ENCODE peak calls at places on chromosomes 12 and 14, in six cellular contexts. T, X, Q, K, I and S are unnamed samples. For H3K4me1, the result is how much of the 10 kb centered on the place peaks cover.

GRCh38 chr12:113003631-113004030 is 25.3 kb downstream of the OAS2 start:
- DNase-seq in Q (no peak), T (no peak), X (no peak), K (no peak), I (peak), S (no peak)

GRCh38 chr12:91871751-91872150 is 273.9 kb downstream of the BTG1 start:
- DNase-seq in Q (no peak), I (no peak), K (no peak), T (no peak), X (no peak), S (no peak)

GRCh38 chr12:93884794-93885460 is 207.8 kb downstream of the CRADD start:
- DNase-seq in K (no peak), Q (no peak), T (no peak), I (no peak), X (peak), S (peak)

GRCh38 chr12:102956738-102957338 is 636 bp upstream of the ASCL1 start:
- DNase-seq in K (no peak), I (no peak), T (no peak), Q (no peak), X (no peak), S (no peak)

GRCh38 chr12:64157110-64157509 is 65.0 kb downstream of the KICS2 start:
- DNase-seq in I (no peak), X (no peak), Q (no peak), T (no peak), K (no peak), S (no peak)

GRCh38 chr12:31880340-31880739 is 78.9 kb upstream of the RESF1 start:
- DNase-seq in X (no peak), T (no peak), I (no peak), Q (no peak), K (no peak), S (no peak)

GRCh38 chr14:77265561-77266335 is 5.3 kb downstream of the NGB start:
- DNase-seq in X (no peak), Q (no peak), I (no peak), K (no peak), T (no peak), S (no peak)

GRCh38 chr12:127041985-127042625 is 1224.9 kb upstream of the TMEM132C start:
- DNase-seq in T (no peak), Q (no peak), K (no peak), I (no peak), X (no peak), S (no peak)

GRCh38 chr12:69497308-69498026 is 27.3 kb downstream of the FRS2 start:
- DNase-seq in T (no peak), I (no peak), Q (no peak), K (no peak), X (peak), S (no peak)

GRCh38 chr12:131112016-131112415 is 158.3 kb downstream of the ADGRD1 start:
- DNase-seq in I (no peak), T (no peak), K (no peak), Q (no peak), X (no peak), S (no peak)

GRCh38 chr12:117486840-117487659 is 125.6 kb upstream of the NOS1 start:
- DNase-seq in K (no peak), T (peak), I (no peak), Q (peak), X (no peak), S (no peak)

GRCh38 chr12:98698603-98699463 is 53.7 kb downstream of the APAF1 start:
- DNase-seq in I (peak), X (peak), K (peak), T (no peak), Q (peak), S (peak)

GRCh38 chr14:95149441-95149840 is 7.9 kb downstream of the DICER1 start:
- DNase-seq in X (no peak), I (no peak), T (no peak), Q (no peak), K (no peak), S (no peak)
- H3K4me1 ChIP-seq in X (under half), I (under half), T (under half), Q (under half), K (half or more), S (under half)

GRCh38 chr14:85576848-85577541 is 47.1 kb downstream of the FLRT2 start:
- DNase-seq in T (no peak), I (no peak), X (peak), Q (no peak), K (no peak), S (no peak)

GRCh38 chr14:85576161-85576560 is 46.2 kb downstream of the FLRT2 start:
- DNase-seq in I (no peak), Q (no peak), K (no peak), T (no peak), X (peak), S (no peak)

GRCh38 chr14:85578925-85579324 is 49.0 kb downstream of the FLRT2 start:
- DNase-seq in Q (no peak), K (no peak), I (no peak), X (no peak), T (no peak), S (no peak)

GRCh38 chr14:85575617-85575898 is 45.6 kb downstream of the FLRT2 start:
- DNase-seq in K (no peak), Q (no peak), I (no peak), T (no peak), X (no peak), S (no peak)

DNA sequence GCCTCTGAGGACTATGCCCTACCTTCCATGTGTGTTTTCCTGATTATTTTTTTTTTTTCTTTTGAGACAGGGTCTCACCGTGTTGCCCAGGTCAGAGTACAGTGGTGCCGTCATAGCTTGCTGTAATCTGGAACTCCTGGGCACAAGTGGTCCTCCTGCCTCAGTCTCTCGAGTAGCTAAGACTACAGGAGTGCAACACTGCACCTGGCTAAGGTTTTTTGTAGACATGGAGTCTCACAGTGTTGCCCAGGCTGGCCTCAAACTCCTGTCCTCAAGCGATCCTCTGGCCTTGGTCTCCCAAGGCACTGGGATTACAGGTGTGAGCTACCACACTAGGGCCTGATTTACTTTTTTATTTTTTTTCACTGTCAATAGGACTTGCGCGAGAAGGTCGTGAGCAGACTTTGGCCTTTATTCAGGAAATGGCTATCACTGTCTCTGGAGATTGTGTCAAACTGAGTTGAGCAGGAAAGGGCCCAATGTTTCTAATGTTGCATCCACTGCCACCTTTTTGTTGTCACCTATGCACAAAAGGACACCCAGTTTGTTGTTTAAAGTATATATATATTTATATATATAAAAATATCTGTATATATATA is 47.7 kb downstream of the FLRT2 start:
- DNase-seq in K (no peak), Q (no peak), X (no peak), T (no peak), I (no peak), S (no peak)
- H3K4me1 ChIP-seq in K (under half), Q (under half), X (under half), T (under half), I (under half), S (under half)

DNA sequence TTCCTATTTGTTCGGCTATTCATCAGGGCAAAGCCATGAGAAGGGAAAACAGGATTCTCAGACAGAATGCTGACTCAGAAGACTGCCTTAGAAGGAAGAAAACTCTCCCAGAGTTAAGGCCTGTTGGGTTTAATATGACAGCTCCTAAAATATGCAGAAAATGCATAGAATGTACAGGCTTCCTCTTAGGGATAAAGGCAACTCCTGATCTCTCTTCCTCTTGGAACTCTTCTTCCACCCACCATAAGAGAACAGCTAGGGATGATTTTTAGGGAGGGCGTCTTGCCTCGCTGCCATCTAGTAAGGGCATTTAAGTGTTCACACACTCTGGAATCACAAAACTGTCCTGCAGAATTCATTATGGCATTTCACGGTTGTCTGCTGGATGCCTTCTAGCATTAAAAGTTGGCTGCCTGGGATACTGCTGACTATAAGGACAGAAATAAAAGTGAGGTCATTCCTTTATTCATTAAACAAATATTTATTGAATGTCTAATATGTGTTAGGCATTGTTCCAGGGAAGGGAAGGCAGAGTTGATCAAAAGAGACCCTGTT is 73.7 kb downstream of the DCAF5 start:
- DNase-seq in X (peak), K (no peak), I (no peak), T (peak), Q (peak), S (no peak)
- H3K4me1 ChIP-seq in X (under half), K (under half), I (under half), T (under half), Q (under half), S (under half)

GRCh38 chr12:109947511-109947910 is 47.4 kb downstream of the TCHP start:
- DNase-seq in I (no peak), X (peak), K (no peak), T (no peak), Q (no peak), S (no peak)
- H3K4me1 ChIP-seq in I (under half), X (half or more), K (half or more), T (under half), Q (under half), S (half or more)

GRCh38 chr12:52203126-52203921 is 11.5 kb upstream of the KRT80 start:
- DNase-seq in I (peak), T (peak), Q (peak), K (peak), X (peak), S (peak)

GRCh38 chr12:52206309-52207040 is 14.7 kb upstream of the KRT80 start:
- DNase-seq in T (no peak), I (peak), K (no peak), Q (no peak), X (no peak), S (no peak)

GRCh38 chr12:52205584-52206308 is 13.9 kb upstream of the KRT80 start:
- DNase-seq in I (peak), X (no peak), K (no peak), T (no peak), Q (no peak), S (no peak)

GRCh38 chr12:52204095-52204930 is 12.5 kb upstream of the KRT80 start:
- DNase-seq in Q (peak), K (no peak), T (no peak), I (peak), X (peak), S (no peak)

GRCh38 chr12:52204931-52205505 is 13.2 kb upstream of the KRT80 start:
- DNase-seq in X (no peak), K (no peak), I (peak), T (no peak), Q (no peak), S (no peak)
- H3K4me1 ChIP-seq in X (under half), K (under half), I (half or more), T (under half), Q (half or more), S (under half)